ENCODE peak calls at places on chromosomes 16 and 17, in eight cellular contexts. A is cardiac muscle cell; O is transverse colon; K is COR-L47; U is CD8-positive, alpha-beta T cell; H is GM12892; R is GM04504; V is mucosa of descending colon. Z is an unnamed sample.

GRCh38 chr17:61454932-61455753 is 2.9 kb downstream of the TBX4 start:
- DNase-seq in U (no peak), V (no peak), R (no peak), A (no peak), O (no peak), H (no peak), K (no peak), Z (no peak)

GRCh38 chr17:36848008-36848902 is 89.0 kb upstream of the LHX1 start:
- DNase-seq in K (no peak), U (no peak), R (no peak), H (no peak), V (no peak), A (no peak), O (no peak), Z (no peak)

GRCh38 chr17:77312786-77313599 is 172.2 kb downstream of the SEC14L1 start:
- DNase-seq in A (no peak), H (no peak), U (no peak), K (no peak), V (peak), R (peak), O (peak), Z (peak)

GRCh38 chr17:17859909-17860760 is 23.3 kb upstream of the SREBF1 start:
- DNase-seq in K (no peak), O (peak), U (peak), R (no peak), A (peak), H (peak), V (peak), Z (peak)

GRCh38 chr17:63399856-63400255 is 46.2 kb downstream of the CYB561 start:
- DNase-seq in O (peak), V (peak), A (no peak), H (no peak), U (no peak), K (no peak), R (peak), Z (peak)

GRCh38 chr16:87653234-87653633 is 50.9 kb downstream of the JPH3 start:
- DNase-seq in H (no peak), K (peak), U (no peak), V (no peak), A (peak), O (no peak), R (no peak), Z (peak)

GRCh38 chr17:72590882-72591499 is 470.2 kb downstream of the SOX9 start:
- DNase-seq in A (no peak), V (peak), R (no peak), H (no peak), O (no peak), U (no peak), K (no peak), Z (no peak)

GRCh38 chr17:1434150-1434549 is 21.9 kb downstream of the CRK start:
- DNase-seq in H (no peak), V (no peak), O (no peak), R (no peak), U (no peak), K (no peak), A (no peak), Z (no peak)

GRCh38 chr16:2486645-2487516 is 12.0 kb downstream of the TBC1D24 start:
- DNase-seq in K (no peak), U (peak), R (no peak), A (no peak), O (peak), V (peak), H (peak), Z (peak)

GRCh38 chr16:46688657-46689491 is at the start of gene VPS35:
- DNase-seq in K (peak), H (peak), R (peak), A (peak), V (peak), U (peak), O (peak), Z (peak)

GRCh38 chr16:2468725-2469398 is 2.2 kb upstream of the NTN3 start:
- DNase-seq in K (peak), U (no peak), H (peak), V (no peak), R (no peak), A (no peak), O (no peak), Z (peak)

GRCh38 chr16:51922476-51922875 is 624.5 kb downstream of the TOX3 start:
- DNase-seq in K (no peak), H (no peak), U (no peak), R (no peak), A (no peak), V (no peak), O (no peak), Z (no peak)

GRCh38 chr17:17837380-17837821 is 615 bp upstream of the SREBF1 start:
- DNase-seq in A (no peak), R (peak), O (no peak), K (no peak), V (peak), H (no peak), U (no peak), Z (no peak)

GRCh38 chr17:58302919-58303551 is 22.3 kb upstream of the MPO start:
- DNase-seq in A (no peak), K (no peak), H (no peak), U (no peak), R (no peak), V (no peak), O (no peak), Z (no peak)

GRCh38 chr17:263773-264172 is 82.3 kb upstream of the DOC2B start:
- DNase-seq in A (no peak), U (no peak), R (no peak), H (no peak), K (no peak), V (no peak), O (no peak), Z (no peak)

GRCh38 chr17:48543854-48544355 is 1.0 kb downstream of the HOXB2 start:
- DNase-seq in V (no peak), A (no peak), K (no peak), O (no peak), H (no peak), U (no peak), R (no peak), Z (no peak)

GRCh38 chr17:32588982-32589381 is 102.2 kb downstream of the CDK5R1 start:
- DNase-seq in R (no peak), V (no peak), H (no peak), U (no peak), O (no peak), A (no peak), K (no peak), Z (no peak)

GRCh38 chr17:72244494-72244893 is 123.7 kb downstream of the SOX9 start:
- DNase-seq in H (no peak), V (no peak), R (no peak), U (no peak), A (no peak), O (no peak), K (no peak), Z (no peak)

GRCh38 chr16:82995927-82996441 is 369.2 kb downstream of the CDH13 start:
- DNase-seq in H (no peak), U (no peak), R (peak), V (no peak), A (no peak), K (no peak), O (peak), Z (peak)

GRCh38 chr16:71933913-71934696 is 38.8 kb downstream of the IST1 start:
- DNase-seq in V (no peak), H (no peak), U (no peak), A (no peak), K (no peak), O (no peak), R (no peak), Z (no peak)

GRCh38 chr16:89024546-89024945 is 47.5 kb upstream of the CBFA2T3 start:
- DNase-seq in U (no peak), K (no peak), V (peak), H (no peak), R (no peak), O (no peak), A (no peak), Z (no peak)

GRCh38 chr16:55367796-55368195 is 43.8 kb downstream of the IRX6 start:
- DNase-seq in A (no peak), K (no peak), V (no peak), R (peak), O (no peak), H (no peak), U (no peak), Z (no peak)

GRCh38 chr16:1183235-1183907 is 30.5 kb downstream of the CACNA1H start:
- DNase-seq in O (peak), A (no peak), R (peak), H (no peak), K (peak), U (no peak), V (peak), Z (peak)

GRCh38 chr17:55584055-55584685 is 72.9 kb upstream of the SMIM36 start:
- DNase-seq in R (no peak), H (no peak), K (no peak), V (no peak), A (no peak), U (no peak), O (no peak), Z (no peak)

GRCh38 chr17:74325743-74326379 is at the start of gene KIF19:
- DNase-seq in K (no peak), H (peak), U (peak), A (peak), V (peak), R (no peak), O (peak), Z (peak)